ENCODE peak calls at places on chromosome 9, in seven cellular contexts. J is AG04450, E is fibroblast of lung, K is brain microvascular endothelial cell, X is bronchial epithelial cell, D is psoas muscle, U is heart right ventricle. P is an unnamed sample.

GRCh38 chr9:88313364-88314220 is 74.7 kb upstream of the SPIN1 start:
- DNase-seq in J (no peak), E (peak), K (no peak), X (no peak), D (no peak), U (no peak), P (no peak)

GRCh38 chr9:98607787-98608186 is 100.9 kb downstream of the GABBR2 start:
- DNase-seq in J (peak), E (peak), K (peak), X (peak), D (no peak), U (no peak), P (no peak)

GRCh38 chr9:5178126-5178805 is 7.2 kb downstream of the INSL6 start:
- DNase-seq in J (no peak), E (no peak), K (no peak), X (no peak), D (no peak), U (no peak), P (no peak)

GRCh38 chr9:114303977-114304376 is 18.9 kb upstream of the ORM1 start:
- DNase-seq in J (no peak), E (no peak), K (no peak), X (no peak), D (no peak), U (no peak), P (no peak)

GRCh38 chr9:134617836-134618162 is 23.8 kb upstream of the COL5A1 start:
- DNase-seq in J (no peak), E (no peak), K (no peak), X (no peak), D (no peak), U (no peak), P (no peak)

GRCh38 chr9:90300901-90301688 is 341.5 kb downstream of the DIRAS2 start:
- DNase-seq in J (peak), E (peak), K (peak), X (peak), D (peak), U (peak), P (no peak)

GRCh38 chr9:127927457-127928231 is 2.9 kb downstream of the PIP5KL1 start:
- DNase-seq in J (no peak), E (no peak), K (no peak), X (peak), D (no peak), U (no peak), P (no peak)

GRCh38 chr9:96500696-96501660 is 51.0 kb downstream of the HABP4 start:
- DNase-seq in J (no peak), E (peak), K (peak), X (no peak), D (no peak), U (no peak), P (no peak)

GRCh38 chr9:134158753-134159392 is 5.5 kb downstream of the RNU6ATAC start:
- DNase-seq in J (no peak), E (no peak), K (no peak), X (no peak), D (no peak), U (no peak), P (no peak)

GRCh38 chr9:6640268-6641072 is 5.1 kb downstream of the GLDC start:
- DNase-seq in J (no peak), E (no peak), K (no peak), X (no peak), D (peak), U (no peak), P (no peak)

GRCh38 chr9:128892223-128892892 is 10.4 kb downstream of the LRRC8A start:
- DNase-seq in J (peak), E (peak), K (peak), X (peak), D (peak), U (peak), P (no peak)

GRCh38 chr9:121686930-121687541 is 35.6 kb downstream of the DAB2IP start:
- DNase-seq in J (peak), E (peak), K (peak), X (peak), D (peak), U (peak), P (peak)

GRCh38 chr9:5336683-5337082 is 3.0 kb downstream of the RLN1 start:
- DNase-seq in J (no peak), E (no peak), K (no peak), X (no peak), D (no peak), U (no peak), P (no peak)

GRCh38 chr9:111178361-111179043 is 140.2 kb upstream of the LPAR1 start:
- DNase-seq in J (peak), E (peak), K (peak), X (no peak), D (no peak), U (no peak), P (no peak)

GRCh38 chr9:131658753-131659129 is 81.1 kb downstream of the RAPGEF1 start:
- DNase-seq in J (no peak), E (no peak), K (no peak), X (no peak), D (no peak), U (no peak), P (no peak)

GRCh38 chr9:68705636-68706578 is 867 bp downstream of the PIP5K1B start:
- DNase-seq in J (no peak), E (peak), K (no peak), X (no peak), D (peak), U (peak), P (no peak)

GRCh38 chr9:20270176-20270575 is 352.1 kb downstream of the MLLT3 start:
- DNase-seq in J (no peak), E (no peak), K (no peak), X (peak), D (no peak), U (no peak), P (no peak)

GRCh38 chr9:136566899-136567298 is 21.1 kb upstream of the NOTCH1 start:
- DNase-seq in J (no peak), E (peak), K (no peak), X (no peak), D (peak), U (no peak), P (no peak)

GRCh38 chr9:129307227-129307970 is 129.3 kb upstream of the IER5L start:
- DNase-seq in J (no peak), E (peak), K (no peak), X (peak), D (peak), U (no peak), P (no peak)

GRCh38 chr9:95822583-95823431 is 52.7 kb upstream of the ERCC6L2 start:
- DNase-seq in J (peak), E (peak), K (peak), X (peak), D (no peak), U (no peak), P (peak)

GRCh38 chr9:7690007-7690406 is 109.6 kb downstream of the DMAC1 start:
- DNase-seq in J (no peak), E (no peak), K (no peak), X (no peak), D (no peak), U (no peak), P (no peak)
- TF ChIP-seq CTCF in J (no peak), E (no peak), K (no peak), X (no peak), D (no peak), U (no peak), P (no peak)

GRCh38 chr9:35745569-35745968 is 3.5 kb downstream of the GBA2 start:
- DNase-seq in J (no peak), E (no peak), K (no peak), X (no peak), D (no peak), U (no peak), P (no peak)
- H3K4me3 ChIP-seq in J (no peak), E (no peak), K (no peak), X (no peak), D (peak), U (peak), P (no peak)

GRCh38 chr9:77896269-77897245 is 135.1 kb downstream of the GNAQ start:
- DNase-seq in J (no peak), E (no peak), K (no peak), X (no peak), D (peak), U (no peak), P (no peak)

GRCh38 chr9:77898864-77899263 is 132.7 kb downstream of the GNAQ start:
- DNase-seq in J (no peak), E (no peak), K (no peak), X (no peak), D (no peak), U (no peak), P (no peak)

GRCh38 chr9:77893706-77894105 is 137.9 kb downstream of the GNAQ start:
- DNase-seq in J (no peak), E (no peak), K (no peak), X (no peak), D (no peak), U (no peak), P (no peak)

GRCh38 chr9:77899679-77900354 is 131.8 kb downstream of the GNAQ start:
- DNase-seq in J (peak), E (peak), K (peak), X (peak), D (no peak), U (no peak), P (no peak)

GRCh38 chr9:77897292-77897691 is 134.3 kb downstream of the GNAQ start:
- DNase-seq in J (no peak), E (peak), K (peak), X (no peak), D (no peak), U (peak), P (no peak)
- TF ChIP-seq CTCF in J (peak), E (peak), K (peak), X (peak), D (peak), U (peak), P (peak)

GRCh38 chr9:124593080-124594058 is 86.2 kb upstream of the NR5A1 start:
- DNase-seq in J (no peak), E (peak), K (no peak), X (peak), D (no peak), U (no peak), P (no peak)

GRCh38 chr9:124594673-124595072 is 87.5 kb upstream of the NR5A1 start:
- DNase-seq in J (no peak), E (no peak), K (no peak), X (no peak), D (no peak), U (no peak), P (no peak)

GRCh38 chr9:124596172-124596839 is 89.1 kb upstream of the NR5A1 start:
- DNase-seq in J (no peak), E (no peak), K (no peak), X (no peak), D (no peak), U (no peak), P (no peak)

GRCh38 chr9:124595743-124596142 is 88.5 kb upstream of the NR5A1 start:
- DNase-seq in J (no peak), E (no peak), K (no peak), X (no peak), D (no peak), U (no peak), P (no peak)

GRCh38 chr9:124594215-124594614 is 87.0 kb upstream of the NR5A1 start:
- DNase-seq in J (no peak), E (no peak), K (no peak), X (no peak), D (no peak), U (no peak), P (no peak)
- H3K4me3 ChIP-seq in J (no peak), E (no peak), K (no peak), X (no peak), D (no peak), U (no peak), P (no peak)

GRCh38 chr9:72262063-72262462 is 102.9 kb downstream of the ZFAND5 start:
- DNase-seq in J (no peak), E (no peak), K (no peak), X (peak), D (no peak), U (no peak), P (no peak)

GRCh38 chr9:72255546-72255925 is 106.3 kb downstream of the GDA start:
- DNase-seq in J (no peak), E (no peak), K (no peak), X (peak), D (no peak), U (no peak), P (no peak)

GRCh38 chr9:72251589-72251988 is 102.3 kb downstream of the GDA start:
- DNase-seq in J (no peak), E (no peak), K (no peak), X (no peak), D (no peak), U (no peak), P (no peak)

GRCh38 chr9:72254881-72255545 is 105.8 kb downstream of the GDA start:
- DNase-seq in J (no peak), E (no peak), K (no peak), X (no peak), D (no peak), U (no peak), P (no peak)

GRCh38 chr9:72256912-72257311 is 107.7 kb downstream of the GDA start:
- DNase-seq in J (no peak), E (no peak), K (no peak), X (no peak), D (no peak), U (no peak), P (no peak)
- TF ChIP-seq CTCF in J (no peak), E (no peak), K (no peak), X (no peak), D (no peak), U (no peak), P (no peak)

GRCh38 chr9:27377147-27377807 is 80.3 kb upstream of the EQTN start:
- DNase-seq in J (no peak), E (no peak), K (no peak), X (peak), D (no peak), U (no peak), P (peak)

GRCh38 chr9:27377811-27378345 is 80.9 kb upstream of the EQTN start:
- DNase-seq in J (no peak), E (no peak), K (no peak), X (no peak), D (no peak), U (no peak), P (peak)

GRCh38 chr9:27369591-27369990 is 72.6 kb upstream of the EQTN start:
- DNase-seq in J (no peak), E (no peak), K (no peak), X (no peak), D (no peak), U (no peak), P (no peak)

GRCh38 chr9:27371382-27371781 is 74.4 kb upstream of the EQTN start:
- DNase-seq in J (no peak), E (peak), K (no peak), X (peak), D (no peak), U (no peak), P (no peak)

GRCh38 chr9:27373851-27374250 is 76.9 kb upstream of the EQTN start:
- DNase-seq in J (no peak), E (no peak), K (no peak), X (no peak), D (no peak), U (no peak), P (no peak)
- H3K4me3 ChIP-seq in J (no peak), E (no peak), K (no peak), X (no peak), D (no peak), U (no peak), P (no peak)

DNA sequence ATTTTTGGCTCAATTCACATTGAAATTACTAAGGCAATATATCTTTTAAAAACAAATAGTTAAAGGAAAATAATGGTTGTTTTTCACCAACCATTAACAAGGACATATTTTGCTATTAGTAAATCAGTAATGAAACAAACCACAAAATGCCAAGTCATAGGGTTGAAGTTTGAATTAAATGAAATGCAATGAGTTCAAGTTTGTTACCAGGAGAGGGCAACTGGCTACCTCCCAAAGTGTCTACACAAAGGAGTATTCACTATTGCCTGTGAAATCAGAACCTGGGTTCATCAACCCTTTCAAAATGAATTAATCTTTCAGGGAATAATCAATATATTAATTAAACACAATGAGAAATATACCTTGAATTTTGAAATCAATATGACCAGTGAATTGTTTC is 138.4 kb upstream of the DMRTA1 start:
- DNase-seq in J (no peak), E (no peak), K (no peak), X (no peak), D (no peak), U (no peak), P (no peak)
- TF ChIP-seq CTCF in J (no peak), E (no peak), K (peak), X (no peak), D (no peak), U (no peak), P (no peak)

GRCh38 chr9:27117489-27118135 is 8.6 kb downstream of the TEK start:
- DNase-seq in J (no peak), E (peak), K (peak), X (peak), D (peak), U (peak), P (no peak)
- H3K4me3 ChIP-seq in J (no peak), E (no peak), K (no peak), X (no peak), D (no peak), U (no peak), P (no peak)

GRCh38 chr9:73199886-73200285 is 48.2 kb downstream of the ANXA1 start:
- DNase-seq in J (no peak), E (no peak), K (no peak), X (peak), D (no peak), U (no peak), P (no peak)
- TF ChIP-seq CTCF in J (peak), E (peak), K (peak), X (peak), D (no peak), U (no peak), P (no peak)

DNA sequence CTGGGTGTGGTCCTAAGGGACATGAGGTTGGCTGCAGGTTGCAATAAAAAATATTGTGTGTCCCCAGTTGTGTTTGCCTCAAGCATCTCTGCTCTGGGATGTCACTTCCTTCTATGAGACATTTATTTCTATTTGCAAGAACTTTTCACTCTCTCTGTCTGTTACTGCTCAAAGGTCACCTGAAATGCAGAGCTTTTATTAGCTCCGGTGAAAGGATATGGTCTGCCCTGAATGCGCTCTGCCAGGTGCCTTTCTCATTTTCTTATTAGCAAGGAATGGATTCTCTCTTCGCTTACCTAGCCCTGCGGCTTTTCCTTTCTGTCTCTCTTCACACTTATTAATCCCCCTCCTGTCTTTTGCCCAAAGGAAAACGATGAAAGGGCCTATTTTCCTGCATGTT is 526.1 kb downstream of the TMEM38B start:
- DNase-seq in J (no peak), E (no peak), K (no peak), X (no peak), D (no peak), U (no peak), P (no peak)
- H3K4me3 ChIP-seq in J (no peak), E (no peak), K (no peak), X (no peak), D (no peak), U (no peak), P (no peak)

P was measured in GM12864.